ENCODE peak calls at places on chromosomes 3 and 15, in five cellular contexts. V, C, B, F and M are unnamed samples.

GRCh38 chr15:101049282-101049681 is 130.1 kb downstream of the LRRK1 start:
- DNase-seq in V (no peak), C (no peak), B (no peak), F (no peak), M (no peak)

GRCh38 chr15:92915766-92916435 is 15.8 kb downstream of the CHD2 start:
- DNase-seq in V (no peak), C (no peak), B (no peak), F (no peak), M (no peak)

GRCh38 chr3:113552851-113553250 is 20.5 kb downstream of the SIDT1 start:
- DNase-seq in V (no peak), C (no peak), B (peak), F (no peak), M (no peak)

GRCh38 chr3:156674911-156675743 is 737 bp downstream of the TIPARP start:
- DNase-seq in V (peak), C (peak), B (peak), F (no peak), M (peak)

GRCh38 chr3:143063018-143063417 is 56.6 kb upstream of the CHST2 start:
- DNase-seq in V (no peak), C (no peak), B (no peak), F (no peak), M (no peak)

GRCh38 chr15:65082303-65082958 is 5.9 kb downstream of the KBTBD13 start:
- DNase-seq in V (no peak), C (peak), B (no peak), F (no peak), M (no peak)

GRCh38 chr15:55858661-55859060 is 115.7 kb upstream of the PRTG start:
- DNase-seq in V (no peak), C (no peak), B (no peak), F (no peak), M (no peak)

GRCh38 chr15:49415171-49415570 is 7.9 kb upstream of the FGF7 start:
- DNase-seq in V (no peak), C (no peak), B (no peak), F (no peak), M (no peak)

GRCh38 chr3:11074007-11074406 is 80.3 kb upstream of the HRH1 start:
- DNase-seq in V (no peak), C (no peak), B (peak), F (no peak), M (no peak)

GRCh38 chr3:195900426-195901355 is 7.7 kb downstream of the TNK2 start:
- DNase-seq in V (peak), C (peak), B (peak), F (peak), M (peak)

GRCh38 chr15:84599906-84600305 is 903 bp upstream of the ZSCAN2 start:
- DNase-seq in V (no peak), C (no peak), B (no peak), F (no peak), M (no peak)
- H3K4me3 ChIP-seq in V (peak), C (peak), B (no peak), F (peak), M (peak)

DNA sequence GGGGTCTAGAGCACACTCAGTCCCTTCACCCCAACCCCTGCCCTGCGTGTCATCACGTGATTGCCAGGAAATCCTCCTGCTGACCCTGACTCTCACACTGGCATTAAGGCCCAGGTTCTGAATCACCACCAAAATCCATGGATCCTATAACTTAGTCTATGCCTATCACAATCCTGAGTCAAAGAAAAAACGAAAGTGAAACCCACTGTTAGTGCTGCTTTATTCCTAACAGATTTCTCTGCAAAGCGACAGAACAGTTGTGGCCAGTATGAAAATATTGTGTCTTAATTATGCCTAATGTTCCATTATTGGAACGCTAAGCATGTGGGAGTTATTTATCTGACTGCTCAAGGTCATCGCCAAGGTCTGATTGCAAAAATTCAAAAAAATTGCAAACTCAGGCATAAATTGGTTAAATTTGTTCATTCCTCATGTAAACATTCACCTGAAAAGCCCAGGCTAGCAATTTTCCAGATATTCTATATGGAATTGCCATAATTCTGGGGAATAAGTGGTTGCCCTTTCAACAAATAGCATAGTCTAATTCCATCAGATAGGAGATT is 108.7 kb upstream of the EIF1B start:
- DNase-seq in V (no peak), C (no peak), B (no peak), F (no peak), M (no peak)
- H3K4me3 ChIP-seq in V (no peak), C (no peak), B (no peak), F (no peak), M (no peak)

GRCh38 chr15:80780416-80781221 is 1.4 kb downstream of the CEMIP start:
- DNase-seq in V (peak), C (peak), B (no peak), F (peak), M (peak)
- H3K4me3 ChIP-seq in V (peak), C (peak), B (no peak), F (peak), M (no peak)

GRCh38 chr15:80551348-80551747 is 143.8 kb upstream of the ABHD17C start:
- DNase-seq in V (no peak), C (no peak), B (no peak), F (no peak), M (no peak)

GRCh38 chr15:80550219-80550909 is 144.7 kb upstream of the ABHD17C start:
- DNase-seq in V (no peak), C (no peak), B (no peak), F (peak), M (no peak)

GRCh38 chr15:80549191-80549590 is 145.0 kb downstream of the ARNT2 start:
- DNase-seq in V (no peak), C (no peak), B (no peak), F (no peak), M (no peak)

GRCh38 chr15:80549712-80550111 is 145.4 kb upstream of the ABHD17C start:
- DNase-seq in V (no peak), C (no peak), B (no peak), F (no peak), M (no peak)

GRCh38 chr15:80550910-80551265 is 144.2 kb upstream of the ABHD17C start:
- DNase-seq in V (no peak), C (no peak), B (no peak), F (no peak), M (no peak)
- H3K4me3 ChIP-seq in V (no peak), C (no peak), B (no peak), F (no peak), M (no peak)